ENCODE peak calls at places on chromosomes 16 and 17, in six cellular contexts. L is DMS53; E is lung; I is osteoblast; Y is foreskin melanocyte; Q is stimulated activated CD4-positive, alpha-beta T cell treated with anti-CD3 and anti-CD28 coated beads, TNF-alpha, amount 100 ng/mL, for 24 hours. F is an unnamed sample.

GRCh38 chr17:9291912-9292562 is 270.7 kb downstream of the NTN1 start:
- DNase-seq in L (peak), E (no peak), I (peak), Y (no peak), Q (no peak), F (peak)

GRCh38 chr16:25108054-25108453 is 3.5 kb upstream of the LCMT1 start:
- DNase-seq in L (peak), E (no peak), I (no peak), Y (no peak), Q (no peak), F (no peak)

GRCh38 chr17:4934173-4934979 is 2.3 kb downstream of the GP1BA start:
- DNase-seq in L (peak), E (no peak), I (peak), Y (no peak), Q (no peak), F (no peak)

GRCh38 chr17:45904886-45905285 is 10.5 kb downstream of the MAPT start:
- DNase-seq in L (no peak), E (no peak), I (no peak), Y (no peak), Q (no peak), F (no peak)

GRCh38 chr17:39485555-39485954 is 24.3 kb downstream of the CDK12 start:
- DNase-seq in L (no peak), E (no peak), I (peak), Y (no peak), Q (no peak), F (no peak)

GRCh38 chr16:1089822-1090619 is 6.0 kb downstream of the C1QTNF8 start:
- DNase-seq in L (no peak), E (no peak), I (no peak), Y (no peak), Q (no peak), F (no peak)

GRCh38 chr16:11524098-11524760 is 62.5 kb downstream of the LITAF start:
- DNase-seq in L (no peak), E (no peak), I (no peak), Y (no peak), Q (no peak), F (no peak)

GRCh38 chr17:30929081-30929633 is 7.4 kb downstream of the ADAP2 start:
- DNase-seq in L (no peak), E (no peak), I (no peak), Y (no peak), Q (no peak), F (no peak)

GRCh38 chr16:13436641-13437423 is 483.1 kb upstream of the ERCC4 start:
- DNase-seq in L (no peak), E (no peak), I (no peak), Y (no peak), Q (no peak), F (no peak)

GRCh38 chr17:83062011-83062817 is 17.2 kb upstream of the METRNL start:
- DNase-seq in L (no peak), E (no peak), I (peak), Y (no peak), Q (no peak), F (peak)